ENCODE peak calls at places on chromosomes 11 and 22, in six cellular contexts. R is GOT3; P is activated CD8-positive, alpha-beta T cell treated with anti-CD3 and anti-CD28 coated beads for 36 hours; B is A549; Q is nephron progenitor cell; A is progenitor cell of endocrine pancreas. F is an unnamed sample.

GRCh38 chr11:4094348-4095291 is at the start of gene RRM1:
- DNase-seq in R (peak; percentile 54), P (peak; percentile 95), B (peak; percentile 93), Q (peak; percentile 93), A (peak; percentile 89), F (peak; percentile 95)

GRCh38 chr22:31086703-31087330 is 5.7 kb downstream of the SMTN start:
- DNase-seq in R (no peak), P (no peak), B (no peak), Q (no peak), A (no peak), F (no peak)

GRCh38 chr22:42281284-42281683 is 10.8 kb upstream of the TCF20 start:
- DNase-seq in R (no peak), P (no peak), B (no peak), Q (no peak), A (no peak), F (no peak)

GRCh38 chr22:17343766-17344165 is 25.5 kb upstream of the CECR2 start:
- DNase-seq in R (no peak), P (no peak), B (no peak), Q (no peak), A (no peak), F (no peak)

GRCh38 chr11:117842131-117842941 is 17.8 kb upstream of the FXYD2 start:
- DNase-seq in R (no peak), P (no peak), B (no peak), Q (no peak), A (no peak), F (no peak)

GRCh38 chr22:25494774-25495173 is 69.7 kb upstream of the GRK3 start:
- DNase-seq in R (no peak), P (peak; percentile 19), B (no peak), Q (no peak), A (no peak), F (no peak)

GRCh38 chr22:38205261-38206128 is 3.7 kb downstream of the MAFF start:
- DNase-seq in R (no peak), P (no peak), B (no peak), Q (no peak), A (no peak), F (no peak)

GRCh38 chr22:49972163-49973017 is 11.8 kb downstream of the PIM3 start:
- DNase-seq in R (no peak), P (peak; percentile 50), B (no peak), Q (peak; percentile 14), A (no peak), F (no peak)

F was measured in SW 1271.